ENCODE peak calls at places on chromosomes 3 and 15, in six cellular contexts. B, D, T, W, A and X are unnamed samples.

GRCh38 chr3:50239649-50240048 is 3.6 kb downstream of the GNAI2 start:
- DNase-seq in B (no peak), D (no peak), T (no peak), W (no peak), A (no peak), X (no peak)

GRCh38 chr15:63599401-63600000 is 2.3 kb downstream of the FBXL22 start:
- DNase-seq in B (peak), D (peak), T (peak), W (no peak), A (peak), X (peak)

GRCh38 chr3:129587061-129587460 is 19.4 kb downstream of the PLXND1 start:
- DNase-seq in B (peak), D (no peak), T (peak), W (peak), A (no peak), X (no peak)

GRCh38 chr15:87032291-87032690 is 952.6 kb downstream of the AGBL1 start:
- DNase-seq in B (peak), D (no peak), T (no peak), W (peak), A (peak), X (no peak)

GRCh38 chr15:38699633-38700230 is 135.1 kb upstream of the RASGRP1 start:
- DNase-seq in B (peak), D (peak), T (peak), W (no peak), A (peak), X (peak)

GRCh38 chr3:149975919-149976318 is 5.2 kb upstream of the PFN2 start:
- DNase-seq in B (no peak), D (no peak), T (no peak), W (no peak), A (peak), X (no peak)

GRCh38 chr3:119469378-119470189 is 821 bp downstream of the POGLUT1 start:
- DNase-seq in B (peak), D (peak), T (peak), W (peak), A (no peak), X (no peak)

GRCh38 chr3:12286927-12287726 is 1.7 kb upstream of the PPARG start:
- DNase-seq in B (peak), D (no peak), T (peak), W (no peak), A (peak), X (no peak)

GRCh38 chr3:126358038-126358815 is 1.0 kb upstream of the KLF15 start:
- DNase-seq in B (no peak), D (no peak), T (no peak), W (no peak), A (peak), X (no peak)

GRCh38 chr3:102536479-102536878 is 101.7 kb downstream of the ZPLD1 start:
- DNase-seq in B (peak), D (peak), T (peak), W (peak), A (peak), X (peak)

GRCh38 chr15:29031502-29032228 is 145.9 kb downstream of the APBA2 start:
- DNase-seq in B (no peak), D (no peak), T (no peak), W (no peak), A (no peak), X (no peak)

GRCh38 chr3:103203431-103203830 is 768.6 kb downstream of the ZPLD1 start:
- DNase-seq in B (no peak), D (no peak), T (no peak), W (no peak), A (no peak), X (no peak)

GRCh38 chr3:89522168-89522567 is 414.7 kb downstream of the EPHA3 start:
- DNase-seq in B (peak), D (no peak), T (no peak), W (no peak), A (no peak), X (no peak)

GRCh38 chr3:113275876-113276580 is 64.7 kb downstream of the BOC start:
- DNase-seq in B (peak), D (no peak), T (peak), W (peak), A (peak), X (no peak)

GRCh38 chr15:93143186-93143585 is 54.2 kb upstream of the RGMA start:
- DNase-seq in B (no peak), D (no peak), T (no peak), W (no peak), A (no peak), X (no peak)

GRCh38 chr15:73867426-73867825 is 5.9 kb upstream of the TBC1D21 start:
- DNase-seq in B (no peak), D (no peak), T (no peak), W (no peak), A (no peak), X (no peak)

GRCh38 chr15:88385078-88385700 is 82.0 kb downstream of the MRPL46 start:
- DNase-seq in B (peak), D (no peak), T (peak), W (peak), A (no peak), X (no peak)

GRCh38 chr3:150117076-150117475 is 146.4 kb upstream of the PFN2 start:
- DNase-seq in B (no peak), D (no peak), T (peak), W (peak), A (no peak), X (no peak)

GRCh38 chr3:179063945-179064560 is 7.6 kb downstream of the ZMAT3 start:
- DNase-seq in B (peak), D (no peak), T (no peak), W (peak), A (no peak), X (no peak)

GRCh38 chr3:23540600-23540999 is 265.2 kb upstream of the UBE2E1 start:
- DNase-seq in B (no peak), D (no peak), T (no peak), W (no peak), A (no peak), X (no peak)

GRCh38 chr3:12280333-12280732 is 8.5 kb upstream of the PPARG start:
- DNase-seq in B (no peak), D (no peak), T (no peak), W (no peak), A (no peak), X (no peak)

GRCh38 chr3:134911611-134912604 is 116.8 kb downstream of the EPHB1 start:
- DNase-seq in B (no peak), D (no peak), T (no peak), W (no peak), A (no peak), X (no peak)

GRCh38 chr3:131503328-131503650 is 518 bp upstream of the MRPL3 start:
- DNase-seq in B (peak), D (no peak), T (peak), W (no peak), A (no peak), X (no peak)

GRCh38 chr3:129005526-129006303 is 4.6 kb downstream of the EFCC1 start:
- DNase-seq in B (peak), D (no peak), T (peak), W (no peak), A (no peak), X (no peak)

GRCh38 chr15:43346305-43346704 is 15.9 kb upstream of the LCMT2 start:
- DNase-seq in B (no peak), D (no peak), T (no peak), W (no peak), A (no peak), X (no peak)